ENCODE peak calls at places on chromosomes 1 and 21, in six cellular contexts. O is hepatocyte, Z is NT2/D1, T is Panc1, U is epithelial cell of esophagus, B is body of pancreas. J is an unnamed sample.

GRCh38 chr1:64136749-64137568 is 66.5 kb upstream of the UBE2U start:
- DNase-seq in T (peak; percentile 72), O (peak; percentile 86), Z (peak; percentile 86), B (peak; percentile 83), U (peak; percentile 78), J (peak; percentile 56)

GRCh38 chr1:9075023-9075422 is 5.6 kb upstream of the SLC2A5 start:
- DNase-seq in Z (no peak), T (no peak), B (no peak), U (peak; percentile 58), O (no peak), J (no peak)

GRCh38 chr21:42406201-42406601 is 2.5 kb downstream of the UBASH3A start:
- DNase-seq in B (no peak), T (no peak), Z (no peak), O (no peak), U (no peak), J (no peak)

GRCh38 chr21:32813265-32813903 is 41.8 kb upstream of the PAXBP1 start:
- DNase-seq in U (no peak), O (peak; percentile 48), B (peak; percentile 42), T (no peak), Z (no peak), J (peak; percentile 54)

GRCh38 chr1:94329986-94330385 is 88.2 kb upstream of the ABCD3 start:
- DNase-seq in U (peak; percentile 29), B (no peak), Z (peak; percentile 32), T (no peak), O (peak; percentile 28), J (no peak)

GRCh38 chr1:65681101-65681500 is 111.6 kb upstream of the PDE4B start:
- DNase-seq in U (peak; percentile 46), T (no peak), O (no peak), Z (no peak), B (no peak), J (no peak)

GRCh38 chr21:26097475-26097874 is 73.1 kb downstream of the APP start:
- DNase-seq in U (no peak), T (no peak), Z (no peak), B (no peak), O (no peak), J (no peak)

GRCh38 chr1:94351441-94351840 is 66.7 kb upstream of the ABCD3 start:
- DNase-seq in O (no peak), Z (no peak), B (no peak), T (no peak), U (no peak), J (no peak)

GRCh38 chr1:146039844-146040194 is 18.3 kb upstream of the HJV start:
- DNase-seq in T (no peak), U (no peak), Z (no peak), O (no peak), B (no peak), J (no peak)

GRCh38 chr1:38029081-38029681 is 16.6 kb downstream of the UTP11 start:
- DNase-seq in T (no peak), B (no peak), Z (peak; percentile 81), O (peak; percentile 51), U (no peak), J (no peak)

GRCh38 chr1:44894591-44894990 is 51.5 kb upstream of the PTCH2 start:
- DNase-seq in U (peak; percentile 42), Z (no peak), O (no peak), B (no peak), T (no peak), J (no peak)

GRCh38 chr1:242017580-242018233 is 18.8 kb upstream of the MAP1LC3C start:
- DNase-seq in O (peak; percentile 67), Z (peak; percentile 38), B (peak; percentile 59), T (peak; percentile 13), U (peak; percentile 54), J (peak; percentile 48)

GRCh38 chr21:44354001-44354405 is 582 bp downstream of the TRPM2 start:
- DNase-seq in T (no peak), O (no peak), U (no peak), B (peak; percentile 50), Z (no peak), J (peak; percentile 97)

GRCh38 chr1:22418852-22419480 is 32.7 kb upstream of the ZBTB40 start:
- DNase-seq in T (no peak), U (no peak), O (no peak), Z (no peak), B (no peak), J (no peak)

GRCh38 chr1:44089371-44090070 is 29.1 kb upstream of the KLF17 start:
- DNase-seq in T (no peak), U (peak; percentile 60), Z (no peak), B (no peak), O (no peak), J (no peak)

GRCh38 chr1:38641661-38642060 is 217.9 kb downstream of the RRAGC start:
- DNase-seq in O (no peak), U (no peak), Z (no peak), T (no peak), B (no peak), J (no peak)

GRCh38 chr1:157193702-157194391 is 55.7 kb upstream of the ETV3 start:
- DNase-seq in O (peak; percentile 86), T (peak; percentile 30), U (peak; percentile 74), B (peak; percentile 77), Z (peak; percentile 88), J (peak; percentile 66)

GRCh38 chr1:224519874-224520273 is 85.3 kb upstream of the WDR26 start:
- DNase-seq in U (no peak), B (no peak), Z (no peak), T (no peak), O (no peak), J (no peak)

GRCh38 chr1:2228684-2229031 is 539 bp downstream of the SKI start:
- DNase-seq in Z (no peak), T (no peak), O (peak; percentile 52), B (peak; percentile 43), U (no peak), J (no peak)

GRCh38 chr1:235008239-235008638 is 120.4 kb downstream of the TOMM20 start:
- DNase-seq in U (peak; percentile 58), Z (no peak), B (no peak), T (no peak), O (no peak), J (no peak)

GRCh38 chr1:24185056-24185455 is 2.0 kb downstream of the IFNLR1 start:
- DNase-seq in B (no peak), T (no peak), O (no peak), U (no peak), Z (no peak), J (no peak)

GRCh38 chr1:34740161-34740875 is 14.5 kb upstream of the GJB5 start:
- DNase-seq in O (peak; percentile 70), U (peak; percentile 68), B (no peak), T (no peak), Z (no peak), J (no peak)

GRCh38 chr1:34744851-34745250 is 10.0 kb upstream of the GJB5 start:
- DNase-seq in O (no peak), Z (no peak), T (no peak), B (no peak), U (no peak), J (no peak)

GRCh38 chr1:34745666-34746065 is 9.2 kb upstream of the GJB5 start:
- DNase-seq in B (no peak), T (no peak), Z (no peak), U (no peak), O (no peak), J (no peak)

GRCh38 chr1:34743775-34744174 is 11.1 kb upstream of the GJB5 start:
- DNase-seq in Z (no peak), O (no peak), T (no peak), B (no peak), U (no peak), J (no peak)

GRCh38 chr1:34742667-34743270 is 12.1 kb upstream of the GJB5 start:
- DNase-seq in T (peak; percentile 47), U (peak; percentile 80), Z (peak; percentile 86), O (peak; percentile 93), B (peak; percentile 74), J (peak; percentile 62)
- H3K4me3 ChIP-seq in T (no peak overlapping the region), U (no peak overlapping the region), Z (no peak overlapping the region), O (no peak overlapping the region), B (no peak overlapping the region), J (no peak overlapping the region)

GRCh38 chr1:153404086-153404635 is 12.2 kb upstream of the S100A7A start:
- DNase-seq in Z (peak; percentile 79), U (no peak), T (no peak), B (no peak), O (no peak), J (no peak)
- H3K4me3 ChIP-seq in Z (no peak overlapping the region), U (no peak overlapping the region), T (no peak overlapping the region), B (no peak overlapping the region), O (no peak overlapping the region), J (no peak overlapping the region)

GRCh38 chr21:15241997-15242767 is 177.4 kb upstream of the NRIP1 start:
- DNase-seq in Z (peak; percentile 91), B (no peak), T (no peak), O (no peak), U (peak; percentile 53), J (no peak)

GRCh38 chr21:15240846-15241245 is 176.0 kb upstream of the NRIP1 start:
- DNase-seq in B (no peak), U (no peak), O (no peak), Z (no peak), T (no peak), J (no peak)

GRCh38 chr21:15247613-15248012 is 182.8 kb upstream of the NRIP1 start:
- DNase-seq in Z (no peak), U (peak; percentile 29), O (no peak), B (no peak), T (no peak), J (no peak)

GRCh38 chr21:15243356-15243755 is 178.6 kb upstream of the NRIP1 start:
- DNase-seq in B (no peak), U (no peak), O (no peak), Z (no peak), T (no peak), J (no peak)

DNA sequence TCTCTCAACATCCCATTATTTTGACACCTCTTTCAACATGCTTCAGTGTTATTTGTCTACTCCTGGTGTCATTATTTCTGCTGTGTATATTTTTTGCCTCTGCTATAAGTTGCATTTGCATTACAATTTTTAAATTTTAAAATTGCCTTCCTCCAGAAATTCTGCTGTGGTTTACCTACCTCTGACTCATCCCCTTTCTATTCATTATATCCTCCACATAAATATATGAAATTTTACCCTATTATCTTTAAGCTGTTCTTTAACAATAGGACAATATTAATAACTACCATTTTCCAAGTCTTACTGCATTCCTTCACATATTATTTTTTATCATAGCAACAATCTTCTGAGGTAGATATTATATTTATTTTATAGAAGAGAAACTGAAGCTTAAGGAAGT is 178.1 kb upstream of the NRIP1 start:
- DNase-seq in U (no peak), B (no peak), O (no peak), T (no peak), Z (no peak), J (no peak)
- H3K4me3 ChIP-seq in U (no peak overlapping the region), B (no peak overlapping the region), O (no peak overlapping the region), T (no peak overlapping the region), Z (no peak overlapping the region), J (no peak overlapping the region)

DNA sequence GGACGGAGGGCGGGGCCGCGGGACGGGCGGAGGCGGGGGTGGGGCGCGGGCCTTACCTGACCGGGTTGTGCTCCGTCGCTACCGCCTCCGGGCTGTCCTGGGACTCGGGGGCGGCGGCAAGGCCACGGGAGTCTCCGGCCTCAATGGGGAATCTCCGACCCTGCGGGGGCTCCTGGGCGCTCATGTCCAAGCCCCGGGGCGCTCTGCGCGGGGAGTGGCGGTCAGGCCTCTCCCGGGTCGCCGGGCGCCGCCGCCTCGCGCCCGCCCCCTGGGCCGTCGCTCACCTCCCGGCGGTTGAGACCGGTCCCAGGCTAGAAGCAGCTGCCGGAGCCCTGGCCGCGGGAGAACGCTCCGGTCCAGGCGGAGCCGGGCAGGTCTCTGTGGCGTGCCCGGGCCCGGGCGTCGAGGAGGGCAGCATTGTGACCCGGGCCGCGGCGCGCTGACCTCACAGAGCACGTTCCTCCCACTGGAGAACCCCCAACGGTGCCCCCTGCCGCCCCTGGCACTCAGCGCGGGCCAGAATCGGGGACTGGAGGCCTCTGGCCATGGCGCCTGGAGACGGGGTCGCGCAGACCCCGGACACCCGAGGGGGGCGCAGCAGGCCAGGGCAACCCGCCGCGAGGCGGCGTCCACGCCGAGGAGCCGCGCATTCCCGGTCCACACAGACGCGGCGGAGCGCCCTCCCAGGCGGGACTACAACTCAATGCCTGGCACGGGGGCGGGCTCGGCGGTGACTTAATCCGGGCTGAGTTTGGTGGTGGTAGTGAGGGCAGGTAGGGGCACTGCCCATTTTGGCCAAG is 411 bp downstream of the FAM229A start:
- DNase-seq in O (peak; percentile 73), Z (peak; percentile 30), B (peak; percentile 51), T (no peak), U (peak; percentile 37), J (no peak)
- H3K4me3 ChIP-seq in O (peak overlapping the region; percentile 67), Z (peak overlapping the region; percentile 51), B (no peak overlapping the region), T (no peak overlapping the region), U (peak overlapping the region; percentile 36), J (no peak overlapping the region)